ENCODE peak calls at places on chromosomes 3 and 15, in seven cellular contexts. A, B, K, V, I, T and Z are unnamed samples.
A peak's percentile ranks its signal among the peaks of the same experiment; 100 is the strongest.

GRCh38 chr15:33292718-33293307 is 18.0 kb upstream of the RYR3 start:
- DNase-seq in K (peak; percentile 56), V (peak; percentile 55), A (no peak), I (peak; percentile 29), B (peak; percentile 70), T (peak; percentile 60), Z (peak; percentile 41)

GRCh38 chr3:95752199-95752598 is 1062.2 kb upstream of the EPHA6 start:
- DNase-seq in A (no peak), T (no peak), K (no peak), B (no peak), I (no peak), V (no peak), Z (no peak)

GRCh38 chr3:159865042-159865579 is 123.5 kb upstream of the IL12A start:
- DNase-seq in T (no peak), K (no peak), B (no peak), A (no peak), V (no peak), I (peak; percentile 51), Z (peak; percentile 28)

GRCh38 chr3:168113848-168114247 is 18.1 kb upstream of the GOLIM4 start:
- DNase-seq in A (no peak), I (no peak), T (no peak), K (no peak), V (no peak), B (no peak), Z (no peak)

GRCh38 chr3:151673974-151674373 is 59.8 kb upstream of the AADACL2 start:
- DNase-seq in I (peak; percentile 29), V (no peak), T (no peak), K (no peak), A (no peak), B (peak; percentile 14), Z (no peak)

GRCh38 chr15:40307421-40308165 is at the start of gene PLCB2:
- DNase-seq in V (no peak), A (peak; percentile 65), I (peak; percentile 94), T (no peak), K (peak; percentile 52), B (no peak), Z (no peak)

GRCh38 chr3:113668015-113668414 is 28.4 kb downstream of the USF3 start:
- DNase-seq in B (peak; percentile 49), T (no peak), A (no peak), V (no peak), K (no peak), I (peak; percentile 9), Z (no peak)

GRCh38 chr15:76799760-76800159 is 105.4 kb downstream of the SCAPER start:
- DNase-seq in B (peak; percentile 59), A (no peak), K (no peak), T (no peak), I (no peak), V (no peak), Z (no peak)

GRCh38 chr3:105951043-105951442 is 82.2 kb upstream of the CBLB start:
- DNase-seq in K (no peak), A (no peak), T (no peak), I (no peak), B (peak; percentile 79), V (no peak), Z (no peak)

GRCh38 chr15:70635895-70636294 is 127.5 kb downstream of the UACA start:
- DNase-seq in T (no peak), I (no peak), K (no peak), V (no peak), A (no peak), B (no peak), Z (no peak)

GRCh38 chr3:155233213-155233612 is 60.3 kb downstream of the STRIT1 start:
- DNase-seq in T (peak; percentile 85), I (peak; percentile 55), A (no peak), B (peak; percentile 75), V (peak; percentile 28), K (peak; percentile 33), Z (peak; percentile 64)

GRCh38 chr3:89947357-89947954 is 840.0 kb downstream of the EPHA3 start:
- DNase-seq in B (no peak), K (no peak), T (no peak), I (no peak), A (no peak), V (no peak), Z (no peak)

GRCh38 chr3:68290333-68290732 is 635.9 kb upstream of the SUCLG2 start:
- DNase-seq in A (no peak), I (no peak), B (no peak), K (no peak), V (no peak), T (no peak), Z (no peak)

GRCh38 chr3:142273501-142273900 is 48.1 kb upstream of the GK5 start:
- DNase-seq in V (no peak), K (no peak), T (no peak), B (no peak), A (no peak), I (no peak), Z (no peak)

GRCh38 chr15:90870354-90871096 is 2.1 kb downstream of the FURIN start:
- DNase-seq in K (no peak), A (no peak), T (no peak), I (peak; percentile 68), B (peak; percentile 31), V (no peak), Z (no peak)

GRCh38 chr3:67946446-67946845 is 292.0 kb upstream of the SUCLG2 start:
- DNase-seq in K (no peak), A (no peak), B (no peak), I (no peak), V (no peak), T (no peak), Z (no peak)

GRCh38 chr3:117184574-117184973 is 475.0 kb downstream of the TUSC7 start:
- DNase-seq in T (no peak), A (no peak), I (no peak), V (no peak), K (no peak), B (no peak), Z (no peak)

GRCh38 chr3:42376397-42376798 is 34.0 kb downstream of the LYZL4 start:
- DNase-seq in A (no peak), V (no peak), T (peak; percentile 49), I (peak; percentile 2), K (no peak), B (peak; percentile 76), Z (peak; percentile 63)

GRCh38 chr15:85379403-85380131 is 836 bp upstream of the AKAP13 start:
- DNase-seq in K (peak; percentile 32), I (no peak), B (no peak), T (no peak), A (peak; percentile 75), V (no peak), Z (no peak)

GRCh38 chr3:99544819-99545281 is 93.5 kb upstream of the COL8A1 start:
- DNase-seq in T (peak; percentile 47), A (no peak), V (peak; percentile 88), K (peak; percentile 35), I (no peak), B (peak; percentile 74), Z (no peak)

GRCh38 chr3:23259515-23259914 is 56.4 kb downstream of the UBE2E2 start:
- DNase-seq in V (no peak), T (no peak), K (no peak), A (no peak), B (no peak), I (no peak), Z (no peak)

DNA sequence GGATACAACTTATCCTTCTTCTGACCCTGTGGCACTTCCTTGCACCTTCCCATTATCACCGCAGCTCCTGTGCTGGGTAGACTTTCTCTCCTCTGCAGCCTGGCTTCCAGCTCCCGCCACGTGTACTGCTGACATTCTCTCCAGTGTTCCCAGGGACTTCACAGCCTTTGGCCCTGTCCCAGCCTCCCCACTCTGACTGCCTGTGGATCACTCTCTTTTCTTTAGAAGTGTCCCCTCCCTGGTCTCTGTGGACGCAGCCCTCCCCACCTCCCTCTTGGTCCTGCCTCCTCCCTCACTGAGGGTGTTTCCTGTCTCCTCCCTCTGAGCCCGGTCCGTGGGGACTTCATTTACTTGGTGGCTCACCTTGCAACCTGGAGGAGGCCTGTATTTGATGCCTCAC is 17.4 kb downstream of the PDIA5 start:
- DNase-seq in B (no peak), V (no peak), K (no peak), A (no peak), T (peak; percentile 24), I (no peak), Z (no peak)
- H3K27ac ChIP-seq in B (no peak overlapping the region), V (peak overlapping the region; percentile 21), K (peak overlapping the region; percentile 21), A (no peak overlapping the region), T (peak overlapping the region; percentile 55), I (no peak overlapping the region), Z (no peak overlapping the region)

GRCh38 chr3:71026634-71027578 is 556.6 kb downstream of the FOXP1 start:
- DNase-seq in T (no peak), B (no peak), I (no peak), V (no peak), K (no peak), A (no peak), Z (no peak)
- H3K4me1 ChIP-seq in T (no peaks in the 10 kb centered on the region), B (no peaks in the 10 kb centered on the region), I (no peaks in the 10 kb centered on the region), V (peaks cover 28% of the 10 kb centered on the region), K (peaks cover 4% of the 10 kb centered on the region), A (peaks cover 36% of the 10 kb centered on the region), Z (no peaks in the 10 kb centered on the region)

DNA sequence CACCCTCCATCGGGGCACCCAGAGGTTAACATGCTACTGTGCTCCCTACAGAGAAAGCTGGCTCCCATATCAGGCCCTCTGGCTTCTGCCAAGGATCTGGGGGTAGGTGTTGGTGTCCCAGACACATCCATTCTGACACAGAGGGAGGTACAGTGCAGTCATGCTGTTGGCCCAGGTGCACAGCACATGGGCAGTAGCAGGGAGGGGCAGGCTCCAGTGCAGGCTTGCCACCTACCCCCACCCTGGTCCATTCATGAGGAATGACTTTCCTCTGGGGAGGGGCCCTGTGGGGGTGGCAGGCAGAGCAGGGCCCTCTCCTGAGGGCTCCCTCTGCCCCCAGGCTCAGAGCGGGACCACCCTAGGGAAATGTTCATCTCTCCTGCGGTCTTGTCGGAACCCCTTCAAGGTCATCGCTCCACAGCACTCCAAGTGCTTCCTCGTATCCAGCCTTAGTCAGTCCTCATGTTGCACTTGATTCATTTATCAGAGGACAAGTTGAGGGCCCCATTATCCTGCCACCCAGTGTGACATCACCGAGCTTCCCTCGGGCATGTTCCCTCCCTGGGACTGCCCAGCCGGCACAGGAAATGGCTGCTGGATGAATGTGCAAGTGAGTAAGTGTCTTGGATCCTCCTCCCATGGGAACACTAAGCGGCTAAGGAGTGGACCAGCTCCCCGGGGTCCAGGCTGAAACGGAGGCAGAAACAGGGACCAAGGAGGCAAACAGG is 10.0 kb downstream of the DUSP7 start:
- DNase-seq in A (no peak), K (peak; percentile 58), T (peak; percentile 80), V (no peak), I (peak; percentile 90), B (peak; percentile 90), Z (peak; percentile 93)
- H3K4me3 ChIP-seq in A (no peak overlapping the region), K (no peak overlapping the region), T (peak overlapping the region; percentile 17), V (no peak overlapping the region), I (no peak overlapping the region), B (no peak overlapping the region), Z (peak overlapping the region; percentile 38)

GRCh38 chr3:156792945-156793344 is 33.2 kb upstream of the LEKR1 start:
- DNase-seq in K (no peak), A (no peak), B (no peak), I (no peak), T (no peak), V (no peak), Z (no peak)
- H3K27ac ChIP-seq in K (no peak overlapping the region), A (no peak overlapping the region), B (no peak overlapping the region), I (no peak overlapping the region), T (peak overlapping the region; percentile 14), V (no peak overlapping the region), Z (no peak overlapping the region)